ENCODE peak calls at places on chromosome 18, in four cellular contexts. H is hepatocyte, W is SJSA1, Y is WERI-Rb-1. F is an unnamed sample.

GRCh38 chr18:60120231-60120630 is 220.4 kb downstream of the PMAIP1 start:
- DNase-seq in W (no peak), Y (no peak), H (peak), F (no peak)

GRCh38 chr18:37176307-37176934 is 347.5 kb downstream of the KIAA1328 start:
- DNase-seq in H (peak), W (no peak), Y (no peak), F (no peak)

GRCh38 chr18:48864876-48865275 is 85.9 kb downstream of the SMAD7 start:
- DNase-seq in H (no peak), W (no peak), Y (no peak), F (no peak)

GRCh38 chr18:25170402-25170801 is 181.6 kb downstream of the ZNF521 start:
- DNase-seq in Y (no peak), W (no peak), H (no peak), F (no peak)

GRCh38 chr18:35564795-35565453 is 16.6 kb upstream of the GALNT1 start:
- DNase-seq in W (no peak), Y (no peak), H (no peak), F (no peak)

GRCh38 chr18:74796928-74797576 is 199.4 kb downstream of the ZNF407 start:
- DNase-seq in Y (no peak), H (peak), W (no peak), F (no peak)

GRCh38 chr18:7658701-7659100 is 91.6 kb downstream of the PTPRM start:
- DNase-seq in Y (no peak), H (no peak), W (no peak), F (no peak)

GRCh38 chr18:12336887-12337286 is 28.8 kb downstream of the TUBB6 start:
- DNase-seq in Y (no peak), W (peak), H (peak), F (no peak)

GRCh38 chr18:36634573-36635216 is 194.1 kb downstream of the TPGS2 start:
- DNase-seq in H (no peak), W (no peak), Y (no peak), F (no peak)

GRCh38 chr18:7830468-7830867 is 263.4 kb downstream of the PTPRM start:
- DNase-seq in Y (no peak), W (no peak), H (no peak), F (no peak)

GRCh38 chr18:47844828-47845227 is 85.6 kb downstream of the SMAD2 start:
- DNase-seq in H (no peak), W (no peak), Y (no peak), F (no peak)

GRCh38 chr18:62784966-62785413 is 69.6 kb downstream of the PHLPP1 start:
- DNase-seq in H (no peak), W (no peak), Y (no peak), F (peak)

GRCh38 chr18:47594621-47595086 is 335.8 kb downstream of the SMAD2 start:
- DNase-seq in W (no peak), Y (no peak), H (no peak), F (no peak)

GRCh38 chr18:7023581-7023980 is 94.0 kb downstream of the LAMA1 start:
- DNase-seq in Y (no peak), W (no peak), H (no peak), F (no peak)

GRCh38 chr18:75249672-75250470 is 39.3 kb downstream of the TSHZ1 start:
- DNase-seq in W (no peak), Y (no peak), H (no peak), F (peak)

GRCh38 chr18:75638597-75639467 is 211.3 kb upstream of the SMIM21 start:
- DNase-seq in W (peak), H (peak), Y (no peak), F (no peak)

GRCh38 chr18:75212626-75213110 is 2.1 kb downstream of the TSHZ1 start:
- DNase-seq in H (peak), Y (no peak), W (no peak), F (no peak)

GRCh38 chr18:47260138-47260923 is 8.9 kb upstream of the SKOR2 start:
- DNase-seq in Y (peak), H (peak), W (no peak), F (no peak)

GRCh38 chr18:11862468-11863137 is 11.4 kb downstream of the CHMP1B start:
- DNase-seq in W (no peak), Y (no peak), H (no peak), F (no peak)

GRCh38 chr18:43161528-43161927 is 46.0 kb upstream of the RIT2 start:
- DNase-seq in W (no peak), Y (no peak), H (no peak), F (no peak)

GRCh38 chr18:48100168-48100495 is 169.7 kb upstream of the SMAD2 start:
- DNase-seq in H (no peak), Y (peak), W (no peak), F (peak)

GRCh38 chr18:44655435-44655834 is 25.3 kb upstream of the SETBP1 start:
- DNase-seq in H (no peak), W (no peak), Y (no peak), F (no peak)
- H3K27ac ChIP-seq in H (peak), W (peak), Y (no peak), F (no peak)

GRCh38 chr18:54942569-54942968 is 16.7 kb downstream of the CCDC68 start:
- DNase-seq in Y (no peak), W (no peak), H (no peak), F (no peak)

GRCh38 chr18:54947115-54947514 is 12.1 kb downstream of the CCDC68 start:
- DNase-seq in H (peak), Y (no peak), W (no peak), F (no peak)

GRCh38 chr18:54946149-54946581 is 13.1 kb downstream of the CCDC68 start:
- DNase-seq in H (peak), Y (no peak), W (no peak), F (no peak)

GRCh38 chr18:54948350-54948837 is 10.9 kb downstream of the CCDC68 start:
- DNase-seq in W (no peak), Y (no peak), H (no peak), F (no peak)

GRCh38 chr18:54945726-54946125 is 13.5 kb downstream of the CCDC68 start:
- DNase-seq in H (no peak), W (no peak), Y (no peak), F (no peak)
- H3K27ac ChIP-seq in H (peak), W (no peak), Y (no peak), F (no peak)

GRCh38 chr18:69987870-69988269 is 40.2 kb upstream of the CD226 start:
- DNase-seq in H (no peak), Y (no peak), W (no peak), F (no peak)
- H3K27ac ChIP-seq in H (no peak), Y (no peak), W (no peak), F (no peak)

GRCh38 chr18:26493021-26493420 is 55.3 kb downstream of the KCTD1 start:
- DNase-seq in W (no peak), Y (no peak), H (no peak), F (no peak)
- H3K27ac ChIP-seq in W (no peak), Y (no peak), H (no peak), F (no peak)